ENCODE peak calls at places on chromosomes 16 and 17, in seven cellular contexts. Y is H1, C is GM12892, P is HepG2, X is SK-N-SH, N is GM12878, S is K562. B is an unnamed sample.

GRCh38 chr16:85334718-85335583 is 222.7 kb upstream of the CIBAR2 start:
- DNase-seq in Y (no peak), C (no peak), P (peak; percentile 23), X (peak; percentile 64), N (no peak), S (peak; percentile 70), B (no peak)

GRCh38 chr16:1580956-1581355 is 30.9 kb downstream of the IFT140 start:
- DNase-seq in Y (no peak), C (no peak), P (no peak), X (no peak), N (no peak), S (no peak), B (no peak)

GRCh38 chr17:21252875-21253645 is at the start of gene NATD1:
- DNase-seq in Y (peak; percentile 73), C (peak; percentile 82), P (peak; percentile 68), X (peak; percentile 94), N (no peak), S (peak; percentile 79), B (peak; percentile 86)

GRCh38 chr17:887842-888214 is 91.7 kb downstream of the NXN start:
- DNase-seq in Y (no peak), C (no peak), P (no peak), X (no peak), N (no peak), S (no peak), B (no peak)

GRCh38 chr16:48366165-48367093 is 18.8 kb downstream of the SIAH1 start:
- DNase-seq in Y (no peak), C (no peak), P (peak; percentile 79), X (peak; percentile 46), N (peak; percentile 68), S (no peak), B (peak; percentile 32)

GRCh38 chr16:50680907-50681885 is at the start of gene SNX20:
- DNase-seq in Y (no peak), C (peak; percentile 60), P (no peak), X (no peak), N (peak; percentile 63), S (no peak), B (no peak)

GRCh38 chr17:41494524-41494923 is 4.8 kb upstream of the KRT36 start:
- DNase-seq in Y (no peak), C (no peak), P (peak; percentile 13), X (no peak), N (no peak), S (no peak), B (no peak)

GRCh38 chr16:76668207-76668725 is 391.1 kb downstream of the CNTNAP4 start:
- DNase-seq in Y (no peak), C (no peak), P (peak; percentile 25), X (no peak), N (no peak), S (peak; percentile 8), B (no peak)

GRCh38 chr17:83194761-83195329 is 115.4 kb downstream of the METRNL start:
- DNase-seq in Y (no peak), C (no peak), P (no peak), X (no peak), N (no peak), S (no peak), B (no peak)

GRCh38 chr17:57400648-57401047 is 144.3 kb downstream of the MSI2 start:
- DNase-seq in Y (no peak), C (no peak), P (no peak), X (no peak), N (no peak), S (no peak), B (no peak)

GRCh38 chr17:6045621-6046357 is 24.4 kb upstream of the WSCD1 start:
- DNase-seq in Y (no peak), C (no peak), P (no peak), X (no peak), N (no peak), S (no peak), B (no peak)

GRCh38 chr17:77527394-77527793 is 386.6 kb downstream of the SEC14L1 start:
- DNase-seq in Y (no peak), C (no peak), P (no peak), X (no peak), N (no peak), S (no peak), B (no peak)

GRCh38 chr17:8068736-8069586 is 18.6 kb downstream of the ALOX12B start:
- DNase-seq in Y (no peak), C (no peak), P (no peak), X (no peak), N (no peak), S (no peak), B (no peak)

GRCh38 chr16:10339777-10340752 is 45.8 kb upstream of the ATF7IP2 start:
- DNase-seq in Y (no peak), C (no peak), P (no peak), X (no peak), N (no peak), S (no peak), B (no peak)

GRCh38 chr17:66255112-66255511 is 25.9 kb upstream of the APOH start:
- DNase-seq in Y (no peak), C (no peak), P (peak; percentile 87), X (peak; percentile 76), N (no peak), S (peak; percentile 53), B (no peak)

GRCh38 chr17:34389343-34389742 is 26.3 kb upstream of the CCL1 start:
- DNase-seq in Y (no peak), C (no peak), P (no peak), X (no peak), N (no peak), S (no peak), B (no peak)

GRCh38 chr17:57707892-57708291 is 37.2 kb downstream of the CCDC182 start:
- DNase-seq in Y (peak; percentile 60), C (no peak), P (no peak), X (peak; percentile 70), N (no peak), S (no peak), B (no peak)

GRCh38 chr17:76688165-76688622 is 22.6 kb downstream of the MXRA7 start:
- DNase-seq in Y (no peak), C (no peak), P (no peak), X (no peak), N (no peak), S (no peak), B (no peak)

GRCh38 chr17:47803201-47803600 is 18.4 kb downstream of the OSBPL7 start:
- DNase-seq in Y (no peak), C (no peak), P (no peak), X (peak; percentile 12), N (no peak), S (no peak), B (no peak)

GRCh38 chr16:62545039-62545438 is 508.8 kb upstream of the CDH8 start:
- DNase-seq in Y (no peak), C (no peak), P (no peak), X (no peak), N (no peak), S (no peak), B (no peak)

GRCh38 chr17:39632153-39632941 is 4.6 kb upstream of the STARD3 start:
- DNase-seq in Y (no peak), C (no peak), P (no peak), X (no peak), N (no peak), S (no peak), B (no peak)

GRCh38 chr16:71807905-71808592 is 585 bp downstream of the AP1G1 start:
- DNase-seq in Y (no peak), C (no peak), P (no peak), X (no peak), N (no peak), S (no peak), B (peak; percentile 13)
- TF ChIP-seq TAF1 in Y (no peak), C (no peak), P (no peak), X (no peak), N (no peak), S (no peak), B (no peak)

GRCh38 chr17:75499313-75500022 is 15.9 kb downstream of the CASKIN2 start:
- DNase-seq in Y (no peak), C (no peak), P (no peak), X (peak; percentile 50), N (no peak), S (peak; percentile 61), B (no peak)

GRCh38 chr17:75501378-75502071 is 13.8 kb downstream of the CASKIN2 start:
- DNase-seq in Y (no peak), C (no peak), P (no peak), X (peak; percentile 46), N (no peak), S (no peak), B (no peak)

GRCh38 chr17:75502072-75502745 is 13.1 kb downstream of the CASKIN2 start:
- DNase-seq in Y (no peak), C (no peak), P (no peak), X (no peak), N (no peak), S (no peak), B (no peak)

GRCh38 chr17:75498726-75499213 is 16.6 kb downstream of the CASKIN2 start:
- DNase-seq in Y (no peak), C (no peak), P (no peak), X (peak; percentile 55), N (no peak), S (peak; percentile 61), B (no peak)

DNA sequence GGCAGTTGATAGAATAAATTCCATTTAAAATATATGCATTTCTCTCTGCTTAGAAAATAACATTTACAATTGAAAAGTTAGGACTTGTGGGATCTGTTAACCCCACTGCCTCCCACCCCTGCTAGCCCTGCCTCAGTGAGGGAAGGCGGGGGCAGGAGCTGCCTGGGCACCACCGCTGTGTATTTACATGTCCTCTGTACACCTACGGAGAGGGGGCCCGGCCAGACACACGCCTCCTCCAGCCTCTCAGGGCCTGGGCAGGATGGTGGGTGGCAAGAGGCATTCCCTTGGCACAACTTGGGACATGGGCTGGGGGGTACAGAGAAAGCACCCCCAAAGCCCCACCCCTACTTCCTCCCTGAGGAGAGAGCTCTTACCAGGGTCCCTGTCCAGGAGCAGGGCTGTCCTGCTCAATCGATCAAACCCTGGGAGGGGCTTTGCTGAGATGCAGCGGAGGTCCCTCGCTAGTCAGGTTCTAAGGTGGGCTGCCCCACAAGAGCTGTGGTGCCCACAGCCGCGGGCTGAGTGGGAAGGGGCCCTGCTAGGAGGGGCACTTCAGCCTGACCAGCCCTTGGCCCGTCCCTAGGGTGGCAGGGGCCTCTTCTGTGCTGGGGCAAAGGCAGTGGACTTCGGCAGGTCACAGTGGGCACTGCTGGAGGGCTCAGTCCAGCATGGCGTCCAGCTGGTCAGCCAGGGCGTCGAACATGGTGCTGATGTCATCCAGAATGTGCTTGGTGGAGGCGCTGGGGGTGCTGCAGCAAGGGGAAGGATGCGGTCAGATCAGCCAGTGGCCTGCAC is 14.7 kb downstream of the CASKIN2 start:
- DNase-seq in Y (no peak), C (no peak), P (no peak), X (peak; percentile 42), N (no peak), S (no peak), B (no peak)
- TF ChIP-seq TAF1 in Y (no peak), C (no peak), P (no peak), X (no peak), N (no peak), S (no peak), B (no peak)

GRCh38 chr17:30323895-30324319 is 9.9 kb downstream of the TMIGD1 start:
- DNase-seq in Y (no peak), C (no peak), P (no peak), X (no peak), N (no peak), S (no peak), B (no peak)
- TF ChIP-seq TAF1 in Y (no peak), C (no peak), P (no peak), X (no peak), N (no peak), S (no peak), B (peak; percentile 17)

DNA sequence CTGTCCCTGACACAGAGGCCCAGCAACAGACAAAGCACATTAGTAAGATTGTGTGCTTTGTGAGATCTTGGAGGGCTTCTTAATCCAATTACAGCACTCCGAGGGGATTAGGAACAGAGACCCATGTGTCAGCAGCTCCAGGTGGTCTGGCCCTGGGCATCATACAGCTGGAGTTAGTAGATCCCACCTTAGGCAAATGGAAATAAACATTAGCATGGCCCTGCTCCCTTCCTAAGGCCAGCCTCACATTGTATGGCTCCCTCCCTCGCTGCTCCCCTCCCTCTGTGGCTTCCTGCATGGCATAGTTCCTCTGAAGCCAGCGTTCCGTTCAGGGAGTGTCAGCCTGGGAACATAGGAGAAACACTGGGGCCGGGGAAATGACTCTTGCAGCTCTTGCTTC is 132.6 kb upstream of the HSBP1 start:
- DNase-seq in Y (no peak), C (no peak), P (no peak), X (no peak), N (no peak), S (no peak), B (no peak)
- TF ChIP-seq TAF1 in Y (no peak), C (no peak), P (no peak), X (no peak), N (no peak), S (no peak), B (no peak)

B was measured in GM12891.